ENCODE peak calls at places on chromosomes 16 and 17, in six cellular contexts. N is cardiac muscle cell; O is renal cortical epithelial cell; G is stimulated activated naive CD8-positive, alpha-beta T cell treated with anti-CD3 and anti-CD28 coated beads, Interleukin-15, amount 100 ng/mL, for 72 hours; U is substantia nigra; V is astrocyte of the hippocampus. D is an unnamed sample.
A peak's percentile ranks its signal among the peaks of the same experiment; 100 is the strongest.

GRCh38 chr16:46756772-46757171 is 8.6 kb upstream of the MYLK3 start:
- DNase-seq in G (no peak), N (no peak), V (no peak), U (no peak), O (no peak), D (no peak)

GRCh38 chr17:82844796-82845162 is 5.0 kb upstream of the ZNF750 start:
- DNase-seq in O (no peak), G (no peak), N (no peak), U (no peak), V (no peak), D (no peak)

GRCh38 chr16:31298958-31299357 is 39.2 kb downstream of the ITGAM start:
- DNase-seq in G (no peak), O (peak; percentile 7), V (no peak), N (no peak), U (no peak), D (no peak)

GRCh38 chr16:89837014-89837546 is 8.8 kb downstream of the SPIRE2 start:
- DNase-seq in O (no peak), N (no peak), V (no peak), U (no peak), G (no peak), D (no peak)

GRCh38 chr17:33227911-33228310 is 65.2 kb downstream of the ASIC2 start:
- DNase-seq in V (no peak), O (no peak), G (no peak), U (no peak), N (peak; percentile 32), D (no peak)

GRCh38 chr17:1997587-1998425 is 27.3 kb downstream of the RTN4RL1 start:
- DNase-seq in O (peak; percentile 21), G (no peak), U (no peak), N (peak; percentile 42), V (peak; percentile 50), D (peak; percentile 48)

GRCh38 chr16:228151-228855 is 946 bp downstream of the LUC7L start:
- DNase-seq in U (no peak), O (peak; percentile 26), G (no peak), V (no peak), N (peak; percentile 28), D (no peak)

GRCh38 chr16:28597692-28598261 is 927 bp upstream of the SULT1A2 start:
- DNase-seq in N (peak; percentile 82), U (no peak), O (no peak), G (no peak), V (no peak), D (no peak)

GRCh38 chr17:9948967-9949366 is 43.9 kb upstream of the RCVRN start:
- DNase-seq in O (no peak), N (no peak), U (no peak), G (no peak), V (no peak), D (no peak)

GRCh38 chr17:17151541-17151940 is 54.6 kb downstream of the PLD6 start:
- DNase-seq in V (peak; percentile 46), N (no peak), G (no peak), O (peak; percentile 64), U (no peak), D (no peak)

GRCh38 chr17:76002100-76002499 is 1.4 kb downstream of the CDK3 start:
- DNase-seq in V (no peak), G (no peak), N (no peak), O (no peak), U (no peak), D (no peak)

GRCh38 chr16:4461250-4462085 is 13.0 kb downstream of the NMRAL1 start:
- DNase-seq in V (no peak), U (peak; percentile 37), O (no peak), G (no peak), N (peak; percentile 3), D (no peak)

GRCh38 chr16:22623351-22623781 is 112.7 kb downstream of the NPIPB5 start:
- DNase-seq in V (peak; percentile 72), U (no peak), G (no peak), O (peak; percentile 85), N (no peak), D (no peak)

GRCh38 chr17:80479246-80479566 is 2.8 kb upstream of the NPTX1 start:
- DNase-seq in V (no peak), G (no peak), U (no peak), O (no peak), N (no peak), D (no peak)

GRCh38 chr17:78101542-78101941 is 27.0 kb downstream of the TMC6 start:
- DNase-seq in N (no peak), O (no peak), V (no peak), G (no peak), U (no peak), D (no peak)

GRCh38 chr17:28346746-28347246 is 10.5 kb downstream of the POLDIP2 start:
- DNase-seq in V (no peak), O (no peak), N (peak; percentile 49), G (no peak), U (no peak), D (no peak)

GRCh38 chr17:41301204-41301790 is 1.4 kb downstream of the KRTAP29-1 start:
- DNase-seq in G (no peak), U (no peak), O (peak; percentile 71), N (no peak), V (no peak), D (no peak)